ENCODE peak calls at places on chromosomes 1 and 21, in five cellular contexts. P is smooth muscle cell of the brain vasculature; U is stimulated activated CD8-positive, alpha-beta memory T cell treated with anti-CD3 and anti-CD28 coated beads, Interleukin-7, amount 100 ng/mL, for 1 hour; L is NCI-H1436; H is endothelial cell. A is an unnamed sample.

GRCh38 chr1:203291201-203292096 is 13.9 kb upstream of the BTG2 start:
- DNase-seq in P (no peak), U (no peak), L (no peak), H (no peak), A (no peak)

GRCh38 chr21:38511662-38512243 is 13.5 kb upstream of the ERG start:
- DNase-seq in P (no peak), U (no peak), L (no peak), H (no peak), A (no peak)

GRCh38 chr1:26911399-26912146 is 2.2 kb downstream of the NR0B2 start:
- DNase-seq in P (no peak), U (no peak), L (no peak), H (no peak), A (no peak)

GRCh38 chr1:185786524-185786923 is 52.3 kb downstream of the HMCN1 start:
- DNase-seq in P (no peak), U (no peak), L (no peak), H (no peak), A (no peak)

GRCh38 chr1:208766812-208767211 is 522.6 kb upstream of the PLXNA2 start:
- DNase-seq in P (no peak), U (no peak), L (no peak), H (no peak), A (no peak)

GRCh38 chr1:241614144-241614543 is 26.0 kb downstream of the CHML start:
- DNase-seq in P (no peak), U (no peak), L (no peak), H (no peak), A (no peak)

GRCh38 chr1:119007672-119008482 is 19.7 kb upstream of the TBX15 start:
- DNase-seq in P (no peak), U (no peak), L (no peak), H (no peak), A (no peak)

GRCh38 chr1:156126701-156127534 is 12.4 kb downstream of the LMNA start:
- DNase-seq in P (no peak), U (peak), L (no peak), H (no peak), A (no peak)

GRCh38 chr1:26132825-26133167 is 21.2 kb downstream of the PDIK1L start:
- DNase-seq in P (no peak), U (no peak), L (no peak), H (no peak), A (no peak)

GRCh38 chr1:163528710-163529348 is 207.1 kb downstream of the NUF2 start:
- DNase-seq in P (no peak), U (no peak), L (no peak), H (peak), A (no peak)

GRCh38 chr1:171661076-171661650 is 8.7 kb upstream of the MYOC start:
- DNase-seq in P (no peak), U (no peak), L (no peak), H (no peak), A (no peak)

GRCh38 chr1:206672844-206673758 is 11.6 kb upstream of the MAPKAPK2 start:
- DNase-seq in P (no peak), U (no peak), L (peak), H (no peak), A (no peak)

GRCh38 chr21:39111928-39112327 is 71.3 kb downstream of the PSMG1 start:
- DNase-seq in P (no peak), U (no peak), L (no peak), H (no peak), A (no peak)

GRCh38 chr1:11158720-11159321 is 30.3 kb upstream of the ANGPTL7 start:
- DNase-seq in P (peak), U (no peak), L (no peak), H (no peak), A (no peak)

GRCh38 chr21:43204638-43205037 is 35.8 kb downstream of the CRYAA start:
- DNase-seq in P (no peak), U (no peak), L (no peak), H (no peak), A (no peak)

GRCh38 chr1:66286307-66286706 is 247.6 kb upstream of the SGIP1 start:
- DNase-seq in P (no peak), U (no peak), L (no peak), H (no peak), A (no peak)

GRCh38 chr1:63732666-63733065 is 41.2 kb upstream of the ROR1 start:
- DNase-seq in P (no peak), U (no peak), L (no peak), H (no peak), A (no peak)

GRCh38 chr21:41926068-41926806 is 27.6 kb downstream of the C2CD2 start:
- DNase-seq in P (no peak), U (no peak), L (no peak), H (no peak), A (no peak)

GRCh38 chr1:119372493-119373086 is 4.0 kb downstream of the HAO2 start:
- DNase-seq in P (no peak), U (no peak), L (no peak), H (peak), A (no peak)

GRCh38 chr1:235455806-235456205 is 48.4 kb downstream of the B3GALNT2 start:
- DNase-seq in P (no peak), U (no peak), L (no peak), H (no peak), A (peak)

GRCh38 chr1:240672132-240672811 is 60.3 kb upstream of the GREM2 start:
- DNase-seq in P (no peak), U (no peak), L (no peak), H (no peak), A (no peak)

GRCh38 chr1:99675994-99676393 is 30.1 kb downstream of the PALMD start:
- DNase-seq in P (no peak), U (no peak), L (no peak), H (no peak), A (no peak)

GRCh38 chr1:119771770-119772169 is 3.1 kb upstream of the HMGCS2 start:
- DNase-seq in P (no peak), U (no peak), L (no peak), H (no peak), A (no peak)

GRCh38 chr1:215132156-215132555 is 49.6 kb downstream of the KCNK2 start:
- DNase-seq in P (no peak), U (no peak), L (no peak), H (no peak), A (no peak)

GRCh38 chr1:31707711-31708110 is 3.9 kb upstream of the COL16A1 start:
- DNase-seq in P (no peak), U (no peak), L (no peak), H (no peak), A (no peak)

GRCh38 chr1:181310560-181310959 is 172.8 kb upstream of the CACNA1E start:
- DNase-seq in P (no peak), U (no peak), L (no peak), H (no peak), A (no peak)

GRCh38 chr1:33147997-33148314 is 33.9 kb downstream of the TRIM62 start:
- DNase-seq in P (no peak), U (no peak), L (no peak), H (no peak), A (no peak)

GRCh38 chr1:206012086-206012859 is 9.1 kb upstream of the RAB7B start:
- DNase-seq in P (no peak), U (peak), L (peak), H (no peak), A (peak)

GRCh38 chr1:40421694-40422384 is 28.4 kb upstream of the ZFP69B start:
- DNase-seq in P (no peak), U (no peak), L (no peak), H (no peak), A (no peak)

GRCh38 chr1:246569248-246570238 is 3.3 kb downstream of the CNST start:
- DNase-seq in P (no peak), U (no peak), L (no peak), H (no peak), A (no peak)

A was measured in D341Med.